ENCODE peak calls at places on chromosomes 1 and 21, in five cellular contexts. I, E, Y, Z and B are unnamed samples.

GRCh38 chr1:19040010-19040680 is 83.7 kb upstream of the IFFO2 start:
- DNase-seq in I (no peak), E (no peak), Z (no peak), Y (no peak), B (no peak)

GRCh38 chr1:209875510-209875909 is 47.7 kb downstream of the UTP25 start:
- DNase-seq in E (peak), I (no peak), Z (no peak), Y (peak), B (peak)

GRCh38 chr21:42513151-42513984 is at the start of gene SLC37A1:
- DNase-seq in E (no peak), Z (no peak), I (peak), Y (no peak), B (no peak)

GRCh38 chr1:9009438-9010366 is 16.5 kb downstream of the SLC2A7 start:
- DNase-seq in Z (no peak), Y (no peak), E (peak), I (peak), B (peak)

GRCh38 chr1:29129916-29130315 is 6.2 kb upstream of the TMEM200B start:
- DNase-seq in Z (no peak), E (peak), I (no peak), Y (no peak), B (no peak)

GRCh38 chr21:15749868-15750174 is 20.0 kb downstream of the USP25 start:
- DNase-seq in I (no peak), Z (no peak), E (no peak), Y (no peak), B (no peak)

GRCh38 chr1:67534627-67535065 is 104.4 kb upstream of the SERBP1 start:
- DNase-seq in E (no peak), Z (no peak), Y (no peak), I (no peak), B (peak)

GRCh38 chr1:95384570-95384969 is 150.6 kb downstream of the RWDD3 start:
- DNase-seq in Y (no peak), E (peak), I (peak), Z (no peak), B (peak)

GRCh38 chr1:66134004-66134403 is 341.3 kb downstream of the PDE4B start:
- DNase-seq in E (no peak), I (no peak), Y (no peak), Z (no peak), B (no peak)

GRCh38 chr1:29171089-29171488 is 10.6 kb downstream of the SRSF4 start:
- DNase-seq in Z (no peak), I (no peak), E (no peak), Y (no peak), B (no peak)

GRCh38 chr1:6521502-6521901 is 30.0 kb upstream of the PLEKHG5 start:
- DNase-seq in I (no peak), E (no peak), Y (no peak), Z (no peak), B (peak)

GRCh38 chr1:158998781-158999161 is 10.9 kb upstream of the IFI16 start:
- DNase-seq in Y (peak), I (peak), E (peak), Z (no peak), B (peak)

GRCh38 chr1:160018900-160019299 is 12.9 kb downstream of the PIGM start:
- DNase-seq in Z (no peak), E (no peak), Y (no peak), I (no peak), B (peak)

GRCh38 chr1:10791117-10791951 is 5.1 kb downstream of the CASZ1 start:
- DNase-seq in E (peak), Y (peak), Z (no peak), I (no peak), B (no peak)

GRCh38 chr1:155127105-155127671 is 488 bp upstream of the EFNA1 start:
- DNase-seq in E (peak), I (no peak), Z (no peak), Y (no peak), B (peak)

GRCh38 chr1:202176949-202177927 is 16.4 kb upstream of the LGR6 start:
- DNase-seq in I (no peak), Z (no peak), Y (no peak), E (no peak), B (no peak)